ENCODE peak calls at places on chromosomes 2 and 18, in ten cellular contexts. B is upper lobe of left lung, A is A549, H is IMR-90, X is NB4, V is endothelial cell of umbilical vein, N is right lobe of liver, E is body of pancreas, P is K562, R is stomach. L is an unnamed sample.

GRCh38 chr2:207593277-207593676 is 31.9 kb downstream of the METTL21A start:
- DNase-seq in B (no peak), A (no peak), H (no peak), X (no peak), V (no peak), N (no peak), E (no peak), P (no peak), R (no peak), L (no peak)

GRCh38 chr18:8324343-8325065 is 284.7 kb upstream of the RAB12 start:
- DNase-seq in B (no peak), A (no peak), H (no peak), X (no peak), V (no peak), N (no peak), E (no peak), P (peak; percentile 8), R (no peak), L (no peak)

GRCh38 chr2:112839407-112840067 is 3.0 kb upstream of the IL1B start:
- DNase-seq in B (no peak), A (no peak), H (no peak), X (peak; percentile 82), V (no peak), N (no peak), E (no peak), P (no peak), R (no peak), L (no peak)

GRCh38 chr2:67130526-67131309 is 266.4 kb upstream of the ETAA1 start:
- DNase-seq in B (no peak), A (no peak), H (peak; percentile 84), X (no peak), V (peak; percentile 94), N (no peak), E (no peak), P (no peak), R (no peak), L (no peak)

GRCh38 chr2:43429366-43429765 is 166.5 kb downstream of the THADA start:
- DNase-seq in B (no peak), A (peak; percentile 66), H (no peak), X (no peak), V (no peak), N (no peak), E (no peak), P (no peak), R (no peak), L (no peak)

GRCh38 chr2:165801176-165801575 is 7.1 kb upstream of the GALNT3 start:
- DNase-seq in B (no peak), A (no peak), H (no peak), X (no peak), V (no peak), N (no peak), E (no peak), P (no peak), R (no peak), L (no peak)

GRCh38 chr18:52343731-52344340 is 3.8 kb downstream of the DCC start:
- DNase-seq in B (no peak), A (no peak), H (no peak), X (no peak), V (no peak), N (no peak), E (no peak), P (no peak), R (no peak), L (no peak)

GRCh38 chr2:201698588-201699226 is at the start of gene MPP4:
- DNase-seq in B (no peak), A (no peak), H (peak; percentile 46), X (no peak), V (peak; percentile 80), N (no peak), E (no peak), P (no peak), R (no peak), L (no peak)

GRCh38 chr18:34023471-34023870 is 201.2 kb downstream of the NOL4 start:
- DNase-seq in B (no peak), A (no peak), H (peak; percentile 4), X (no peak), V (no peak), N (no peak), E (no peak), P (no peak), R (no peak), L (no peak)

GRCh38 chr2:159893439-159893838 is 95.4 kb upstream of the CD302 start:
- DNase-seq in B (no peak), A (no peak), H (no peak), X (no peak), V (no peak), N (no peak), E (no peak), P (no peak), R (no peak), L (no peak)

GRCh38 chr2:159894145-159894838 is 96.3 kb upstream of the CD302 start:
- DNase-seq in B (no peak), A (no peak), H (no peak), X (no peak), V (no peak), N (no peak), E (no peak), P (no peak), R (no peak), L (no peak)

GRCh38 chr2:159891917-159892691 is 94.1 kb upstream of the CD302 start:
- DNase-seq in B (no peak), A (peak; percentile 38), H (peak; percentile 78), X (no peak), V (peak; percentile 36), N (no peak), E (no peak), P (no peak), R (no peak), L (no peak)

GRCh38 chr2:159892990-159893389 is 95.0 kb upstream of the CD302 start:
- DNase-seq in B (no peak), A (no peak), H (no peak), X (no peak), V (no peak), N (no peak), E (no peak), P (no peak), R (no peak), L (no peak)

GRCh38 chr2:159890945-159891588 is 93.1 kb upstream of the CD302 start:
- DNase-seq in B (no peak), A (no peak), H (no peak), X (no peak), V (no peak), N (no peak), E (no peak), P (no peak), R (no peak), L (no peak)
- TF ChIP-seq POLR2A in B (no peak), A (no peak), H (no peak), X (no peak), V (no peak), N (no peak), E (no peak), P (no peak), R (no peak), L (no peak)

GRCh38 chr18:74508366-74508765 is 12.2 kb downstream of the CNDP2 start:
- DNase-seq in B (no peak), A (no peak), H (no peak), X (no peak), V (no peak), N (no peak), E (no peak), P (no peak), R (peak; percentile 13), L (no peak)
- TF ChIP-seq POLR2A in B (no peak), A (no peak), H (no peak), X (no peak), V (no peak), N (no peak), E (no peak), P (no peak), R (no peak), L (no peak)

DNA sequence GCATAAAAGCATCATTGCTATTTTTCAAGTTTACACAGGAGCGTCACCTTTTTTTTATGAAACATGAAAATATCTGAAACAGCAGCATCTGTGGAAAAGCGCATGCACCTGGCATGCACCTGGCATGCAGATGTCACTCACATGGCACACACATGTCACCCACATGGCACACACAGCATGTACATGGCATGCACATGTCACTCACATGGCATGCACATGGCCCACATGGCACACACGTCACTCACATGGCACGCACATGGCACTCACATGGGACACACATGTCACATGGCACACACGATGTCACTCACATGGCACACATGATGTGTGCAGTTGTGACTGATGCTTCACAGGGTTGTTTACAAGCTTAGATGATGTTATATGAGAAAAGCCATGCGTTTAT is 188.0 kb downstream of the ZNF407 start:
- DNase-seq in B (no peak), A (no peak), H (no peak), X (no peak), V (no peak), N (no peak), E (no peak), P (no peak), R (no peak), L (no peak)
- TF ChIP-seq POLR2A in B (no peak), A (no peak), H (no peak), X (no peak), V (no peak), N (no peak), E (no peak), P (no peak), R (no peak), L (no peak)

DNA sequence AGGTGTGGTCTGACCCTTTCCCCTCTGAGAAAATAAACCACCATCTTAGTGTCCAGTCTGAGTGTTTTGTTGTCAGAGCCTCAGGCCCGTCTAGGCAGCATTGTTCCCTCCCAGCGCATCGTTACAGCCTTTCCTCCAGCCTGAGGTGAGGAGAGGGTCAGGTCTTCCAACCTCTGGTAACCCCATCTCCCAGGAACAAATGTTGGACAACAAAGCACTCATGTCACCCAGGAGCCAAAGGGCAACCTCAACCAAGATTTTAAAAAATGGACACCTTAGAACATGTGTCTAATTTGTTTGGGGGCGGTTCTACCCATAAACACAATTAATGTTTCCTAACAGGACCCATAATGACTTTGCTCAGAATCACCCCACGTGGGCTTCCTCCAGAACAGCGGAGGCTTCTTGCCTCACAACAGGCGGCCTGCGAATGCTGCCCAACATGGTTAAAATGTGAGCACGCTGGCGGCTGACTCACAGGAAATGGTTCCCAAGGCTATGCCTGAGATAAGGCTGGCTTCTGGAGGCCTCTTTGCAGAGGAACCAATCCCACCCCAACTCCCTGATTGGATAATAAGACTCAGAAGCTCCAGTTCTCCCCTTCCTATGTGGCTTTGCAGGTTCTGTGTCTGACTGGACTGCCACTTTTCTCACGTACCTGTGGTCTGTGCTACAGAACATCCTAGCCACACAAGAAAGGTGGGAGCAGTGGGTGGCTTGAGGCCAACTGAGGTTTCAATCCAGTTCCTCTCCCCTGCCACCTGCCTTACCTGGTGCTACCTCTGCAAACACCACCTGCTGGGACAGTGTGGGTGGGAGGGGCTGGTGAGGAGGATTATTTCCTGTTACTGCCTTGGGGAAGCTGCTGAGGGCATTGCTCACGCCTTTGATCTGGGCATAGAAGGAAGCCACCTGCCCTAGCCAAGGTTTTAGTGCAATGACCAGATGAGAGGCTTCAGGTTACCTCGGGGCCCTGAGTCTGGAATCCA is 108.8 kb downstream of the B3GNT2 start:
- DNase-seq in B (no peak), A (no peak), H (peak; percentile 73), X (peak; percentile 100), V (peak; percentile 99), N (peak; percentile 71), E (peak; percentile 43), P (peak; percentile 96), R (peak; percentile 56), L (peak; percentile 63)
- TF ChIP-seq POLR2A in B (no peak), A (no peak), H (no peak), X (peak; percentile 20), V (peak; percentile 48), N (no peak), E (no peak), P (peak; percentile 64), R (no peak), L (no peak)

L was measured in uterus.